ENCODE peak calls at places on chromosomes 13 and 19, in seven cellular contexts. One of them, this sample, is unnamed.

GRCh38 chr19:12065100-12065538 is 588 bp downstream of the ZNF844 start:
- DNase-seq in cardiac muscle cell: peak; percentile 54
- DNase-seq in right lobe of liver: no peak
- DNase-seq in substantia nigra: no peak
- DNase-seq in fibroblast of lung: peak; percentile 61
- DNase-seq in esophagus squamous epithelium: no peak
- DNase-seq in AG04450: no peak
- DNase-seq in this sample: no peak

GRCh38 chr13:73428137-73428536 is 369.3 kb downstream of the KLF5 start:
- DNase-seq in AG04450: peak; percentile 23
- DNase-seq in fibroblast of lung: peak; percentile 96
- DNase-seq in cardiac muscle cell: peak; percentile 74
- DNase-seq in right lobe of liver: no peak
- DNase-seq in esophagus squamous epithelium: no peak
- DNase-seq in substantia nigra: no peak
- DNase-seq in this sample: no peak

GRCh38 chr13:28529836-28530235 is 34.9 kb upstream of the FLT1 start:
- DNase-seq in AG04450: no peak
- DNase-seq in fibroblast of lung: no peak
- DNase-seq in esophagus squamous epithelium: no peak
- DNase-seq in right lobe of liver: no peak
- DNase-seq in cardiac muscle cell: no peak
- DNase-seq in substantia nigra: no peak
- DNase-seq in this sample: no peak

GRCh38 chr19:41918653-41919244 is 9.5 kb downstream of the ERFL start:
- DNase-seq in right lobe of liver: no peak
- DNase-seq in esophagus squamous epithelium: no peak
- DNase-seq in fibroblast of lung: peak; percentile 62
- DNase-seq in cardiac muscle cell: no peak
- DNase-seq in AG04450: no peak
- DNase-seq in substantia nigra: no peak
- DNase-seq in this sample: no peak

GRCh38 chr13:48954086-48954485 is 21.6 kb upstream of the FNDC3A start:
- DNase-seq in esophagus squamous epithelium: no peak
- DNase-seq in right lobe of liver: no peak
- DNase-seq in substantia nigra: no peak
- DNase-seq in cardiac muscle cell: peak; percentile 41
- DNase-seq in fibroblast of lung: peak; percentile 76
- DNase-seq in AG04450: no peak
- DNase-seq in this sample: no peak

GRCh38 chr19:58227964-58228583 is 640 bp upstream of the ZNF544 start:
- DNase-seq in cardiac muscle cell: no peak
- DNase-seq in AG04450: no peak
- DNase-seq in substantia nigra: no peak
- DNase-seq in fibroblast of lung: no peak
- DNase-seq in esophagus squamous epithelium: no peak
- DNase-seq in right lobe of liver: no peak
- DNase-seq in this sample: no peak

GRCh38 chr19:28297036-28297435 is 915.9 kb downstream of the UQCRFS1 start:
- DNase-seq in cardiac muscle cell: no peak
- DNase-seq in AG04450: no peak
- DNase-seq in esophagus squamous epithelium: no peak
- DNase-seq in fibroblast of lung: peak; percentile 36
- DNase-seq in right lobe of liver: no peak
- DNase-seq in substantia nigra: no peak
- DNase-seq in this sample: no peak

GRCh38 chr19:3441986-3442329 is 38.4 kb downstream of the SMIM24 start:
- DNase-seq in fibroblast of lung: no peak
- DNase-seq in substantia nigra: no peak
- DNase-seq in AG04450: no peak
- DNase-seq in cardiac muscle cell: no peak
- DNase-seq in esophagus squamous epithelium: no peak
- DNase-seq in right lobe of liver: no peak
- DNase-seq in this sample: no peak

GRCh38 chr19:45515081-45515624 is 7.9 kb downstream of the VASP start:
- DNase-seq in esophagus squamous epithelium: no peak
- DNase-seq in cardiac muscle cell: no peak
- DNase-seq in AG04450: no peak
- DNase-seq in substantia nigra: peak; percentile 27
- DNase-seq in right lobe of liver: peak; percentile 72
- DNase-seq in fibroblast of lung: no peak
- DNase-seq in this sample: no peak

GRCh38 chr13:109529964-109530363 is 256.4 kb downstream of the IRS2 start:
- DNase-seq in fibroblast of lung: no peak
- DNase-seq in right lobe of liver: no peak
- DNase-seq in esophagus squamous epithelium: no peak
- DNase-seq in substantia nigra: no peak
- DNase-seq in AG04450: no peak
- DNase-seq in cardiac muscle cell: no peak
- DNase-seq in this sample: no peak

GRCh38 chr19:17751103-17751911 is at the start of gene FCHO1:
- DNase-seq in esophagus squamous epithelium: peak; percentile 65
- DNase-seq in substantia nigra: peak; percentile 24
- DNase-seq in right lobe of liver: peak; percentile 71
- DNase-seq in cardiac muscle cell: no peak
- DNase-seq in AG04450: no peak
- DNase-seq in fibroblast of lung: no peak
- DNase-seq in this sample: peak; percentile 73

GRCh38 chr13:93226623-93227279 is at the start of gene GPC6:
- DNase-seq in cardiac muscle cell: peak; percentile 97
- DNase-seq in right lobe of liver: peak; percentile 58
- DNase-seq in AG04450: peak; percentile 88
- DNase-seq in substantia nigra: no peak
- DNase-seq in esophagus squamous epithelium: no peak
- DNase-seq in fibroblast of lung: peak; percentile 98
- DNase-seq in this sample: no peak

GRCh38 chr19:55152017-55152416 is 3.0 kb upstream of the TNNT1 start:
- DNase-seq in AG04450: no peak
- DNase-seq in substantia nigra: no peak
- DNase-seq in cardiac muscle cell: no peak
- DNase-seq in right lobe of liver: no peak
- DNase-seq in esophagus squamous epithelium: no peak
- DNase-seq in fibroblast of lung: no peak
- DNase-seq in this sample: no peak

GRCh38 chr19:54803410-54803809 is at the start of gene KIR2DL4:
- DNase-seq in fibroblast of lung: no peak
- DNase-seq in right lobe of liver: no peak
- DNase-seq in AG04450: no peak
- DNase-seq in cardiac muscle cell: no peak
- DNase-seq in substantia nigra: no peak
- DNase-seq in esophagus squamous epithelium: no peak
- DNase-seq in this sample: no peak

GRCh38 chr13:110349239-110349638 is 42.2 kb downstream of the COL4A2 start:
- DNase-seq in AG04450: no peak
- DNase-seq in cardiac muscle cell: no peak
- DNase-seq in substantia nigra: no peak
- DNase-seq in fibroblast of lung: no peak
- DNase-seq in esophagus squamous epithelium: no peak
- DNase-seq in right lobe of liver: no peak
- DNase-seq in this sample: peak; percentile 53

GRCh38 chr19:2089727-2090053 is 6.4 kb downstream of the MOB3A start:
- DNase-seq in esophagus squamous epithelium: no peak
- DNase-seq in cardiac muscle cell: no peak
- DNase-seq in fibroblast of lung: no peak
- DNase-seq in AG04450: no peak
- DNase-seq in right lobe of liver: no peak
- DNase-seq in substantia nigra: no peak
- DNase-seq in this sample: no peak
- H3K27ac ChIP-seq in esophagus squamous epithelium: peak overlapping the region; percentile 99
- H3K27ac ChIP-seq in cardiac muscle cell: no peak overlapping the region
- H3K27ac ChIP-seq in fibroblast of lung: peak overlapping the region; percentile 61
- H3K27ac ChIP-seq in AG04450: no peak overlapping the region
- H3K27ac ChIP-seq in right lobe of liver: peak overlapping the region; percentile 15
- H3K27ac ChIP-seq in substantia nigra: peak overlapping the region; percentile 22
- H3K27ac ChIP-seq in this sample: peak overlapping the region; percentile 67

GRCh38 chr19:49570138-49570856 is 10.1 kb downstream of the NOSIP start:
- DNase-seq in right lobe of liver: no peak
- DNase-seq in fibroblast of lung: peak; percentile 71
- DNase-seq in esophagus squamous epithelium: no peak
- DNase-seq in substantia nigra: peak; percentile 29
- DNase-seq in cardiac muscle cell: peak; percentile 91
- DNase-seq in AG04450: peak; percentile 73
- DNase-seq in this sample: peak; percentile 73
- H3K27ac ChIP-seq in right lobe of liver: no peak overlapping the region
- H3K27ac ChIP-seq in fibroblast of lung: no peak overlapping the region
- H3K27ac ChIP-seq in esophagus squamous epithelium: no peak overlapping the region
- H3K27ac ChIP-seq in substantia nigra: no peak overlapping the region
- H3K27ac ChIP-seq in cardiac muscle cell: peak overlapping the region; percentile 94
- H3K27ac ChIP-seq in AG04450: no peak overlapping the region
- H3K27ac ChIP-seq in this sample: no peak overlapping the region

GRCh38 chr13:66994097-66994496 is 236.0 kb downstream of the PCDH9 start:
- DNase-seq in substantia nigra: peak; percentile 87
- DNase-seq in cardiac muscle cell: peak; percentile 85
- DNase-seq in esophagus squamous epithelium: no peak
- DNase-seq in right lobe of liver: peak; percentile 83
- DNase-seq in fibroblast of lung: peak; percentile 81
- DNase-seq in AG04450: no peak
- DNase-seq in this sample: peak; percentile 80

GRCh38 chr13:66995366-66995663 is 234.8 kb downstream of the PCDH9 start:
- DNase-seq in substantia nigra: no peak
- DNase-seq in AG04450: no peak
- DNase-seq in fibroblast of lung: no peak
- DNase-seq in esophagus squamous epithelium: no peak
- DNase-seq in right lobe of liver: no peak
- DNase-seq in cardiac muscle cell: no peak
- DNase-seq in this sample: no peak

GRCh38 chr13:66996503-66996902 is 233.6 kb downstream of the PCDH9 start:
- DNase-seq in AG04450: no peak
- DNase-seq in esophagus squamous epithelium: no peak
- DNase-seq in fibroblast of lung: no peak
- DNase-seq in cardiac muscle cell: no peak
- DNase-seq in right lobe of liver: no peak
- DNase-seq in substantia nigra: no peak
- DNase-seq in this sample: no peak

GRCh38 chr13:66992683-66993082 is 237.5 kb downstream of the PCDH9 start:
- DNase-seq in esophagus squamous epithelium: no peak
- DNase-seq in right lobe of liver: no peak
- DNase-seq in substantia nigra: no peak
- DNase-seq in AG04450: no peak
- DNase-seq in cardiac muscle cell: no peak
- DNase-seq in fibroblast of lung: no peak
- DNase-seq in this sample: no peak

DNA sequence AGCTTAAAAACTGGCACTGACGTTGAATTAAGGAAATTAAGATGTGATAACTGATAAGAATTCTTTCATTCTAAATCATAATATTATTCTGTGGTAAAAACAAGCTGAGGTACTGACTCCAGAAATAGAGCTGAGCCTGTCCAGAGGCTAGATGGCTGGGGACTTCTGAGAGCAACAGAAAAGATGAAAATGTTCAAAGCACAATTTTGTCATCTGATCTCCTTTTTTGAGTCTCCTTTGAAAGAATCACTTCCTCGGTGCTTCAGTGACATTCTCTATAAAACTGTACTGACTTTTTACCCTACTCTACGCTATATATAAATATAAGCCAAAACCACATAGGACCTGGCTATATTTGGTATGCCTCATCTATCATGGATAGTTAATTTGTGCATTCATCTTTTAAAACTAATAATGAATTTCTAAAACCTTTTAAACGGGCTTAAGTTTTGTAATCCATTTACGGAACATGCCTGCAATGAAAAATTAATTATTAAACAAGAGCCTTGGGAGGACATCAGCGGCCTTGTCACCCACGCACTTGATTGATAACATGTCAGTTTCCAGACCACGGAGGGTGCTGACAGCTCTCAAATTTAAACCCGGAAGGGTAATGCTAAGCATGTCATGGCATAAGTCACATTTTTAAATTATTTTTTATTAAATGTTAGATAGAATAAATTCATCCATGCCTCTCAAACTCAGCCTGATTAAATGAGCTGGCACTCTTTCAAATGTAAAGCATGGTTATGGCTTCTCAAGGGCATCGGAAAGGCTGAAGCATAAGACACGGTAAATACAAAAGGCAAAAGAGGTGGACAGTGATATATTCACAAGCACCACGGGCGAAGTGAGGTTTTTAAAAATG is 235.4 kb downstream of the PCDH9 start:
- DNase-seq in esophagus squamous epithelium: no peak
- DNase-seq in fibroblast of lung: no peak
- DNase-seq in substantia nigra: no peak
- DNase-seq in right lobe of liver: no peak
- DNase-seq in AG04450: no peak
- DNase-seq in cardiac muscle cell: no peak
- DNase-seq in this sample: no peak
- H3K27ac ChIP-seq in esophagus squamous epithelium: no peak overlapping the region
- H3K27ac ChIP-seq in fibroblast of lung: no peak overlapping the region
- H3K27ac ChIP-seq in substantia nigra: peak overlapping the region; percentile 75
- H3K27ac ChIP-seq in right lobe of liver: peak overlapping the region; percentile 41
- H3K27ac ChIP-seq in AG04450: no peak overlapping the region
- H3K27ac ChIP-seq in cardiac muscle cell: no peak overlapping the region
- H3K27ac ChIP-seq in this sample: peak overlapping the region; percentile 25

GRCh38 chr19:10096615-10096963 is 5.9 kb downstream of the ANGPTL6 start:
- DNase-seq in cardiac muscle cell: no peak
- DNase-seq in fibroblast of lung: no peak
- DNase-seq in substantia nigra: no peak
- DNase-seq in esophagus squamous epithelium: no peak
- DNase-seq in AG04450: no peak
- DNase-seq in right lobe of liver: peak; percentile 64
- DNase-seq in this sample: no peak
- H3K27ac ChIP-seq in cardiac muscle cell: no peak overlapping the region
- H3K27ac ChIP-seq in fibroblast of lung: peak overlapping the region; percentile 51
- H3K27ac ChIP-seq in substantia nigra: peak overlapping the region; percentile 72
- H3K27ac ChIP-seq in esophagus squamous epithelium: peak overlapping the region; percentile 82
- H3K27ac ChIP-seq in AG04450: peak overlapping the region; percentile 21
- H3K27ac ChIP-seq in right lobe of liver: no peak overlapping the region
- H3K27ac ChIP-seq in this sample: no peak overlapping the region

DNA sequence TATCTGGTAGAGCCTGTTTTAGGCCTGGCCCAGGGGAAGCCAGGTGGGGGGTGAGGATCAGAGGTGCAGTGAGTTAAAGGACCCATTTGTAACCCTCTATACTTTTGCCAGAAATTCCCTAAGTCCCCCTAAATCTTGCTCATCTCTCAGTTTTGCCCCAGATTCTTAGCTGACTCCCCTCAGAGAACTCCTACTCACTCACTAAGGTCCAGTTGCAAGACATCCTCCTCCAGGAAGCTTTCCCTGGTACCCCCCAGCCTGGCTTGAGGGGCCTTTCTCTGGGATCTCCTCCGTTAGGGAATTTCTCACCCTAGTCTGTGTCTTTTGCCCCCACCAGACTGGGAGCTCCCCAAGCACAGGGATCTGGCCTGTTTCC is 1.9 kb downstream of the TSKS start:
- DNase-seq in substantia nigra: no peak
- DNase-seq in fibroblast of lung: no peak
- DNase-seq in cardiac muscle cell: no peak
- DNase-seq in right lobe of liver: no peak
- DNase-seq in esophagus squamous epithelium: no peak
- DNase-seq in AG04450: no peak
- DNase-seq in this sample: no peak
- H3K27ac ChIP-seq in substantia nigra: no peak overlapping the region
- H3K27ac ChIP-seq in fibroblast of lung: no peak overlapping the region
- H3K27ac ChIP-seq in cardiac muscle cell: no peak overlapping the region
- H3K27ac ChIP-seq in right lobe of liver: peak overlapping the region; percentile 40
- H3K27ac ChIP-seq in esophagus squamous epithelium: no peak overlapping the region
- H3K27ac ChIP-seq in AG04450: no peak overlapping the region
- H3K27ac ChIP-seq in this sample: peak overlapping the region; percentile 33

This sample was measured in ascending aorta.